ENCODE peak calls at places on chromosomes 16 and 17, in ten cellular contexts. One of them, this sample, is unnamed.

GRCh38 chr17:82917656-82918345 is 78.0 kb upstream of the ZNF750 start:
- DNase-seq in left lung: no peak
- DNase-seq in OCI-LY7: peak
- DNase-seq in nucleus accumbens: no peak
- DNase-seq in IMR-90: peak
- DNase-seq in GM03348: peak
- DNase-seq in left ventricle myocardium inferior: no peak
- DNase-seq in GM12878: no peak
- DNase-seq in effector memory CD4-positive, alpha-beta T cell: no peak
- DNase-seq in mucosa of descending colon: peak
- DNase-seq in this sample: peak

GRCh38 chr17:57940217-57940616 is 15.0 kb downstream of the CUEDC1 start:
- DNase-seq in left lung: no peak
- DNase-seq in GM12878: no peak
- DNase-seq in GM03348: no peak
- DNase-seq in left ventricle myocardium inferior: no peak
- DNase-seq in nucleus accumbens: peak
- DNase-seq in effector memory CD4-positive, alpha-beta T cell: no peak
- DNase-seq in mucosa of descending colon: no peak
- DNase-seq in IMR-90: no peak
- DNase-seq in OCI-LY7: no peak
- DNase-seq in this sample: no peak

GRCh38 chr16:55454861-55455260 is 24.1 kb upstream of the MMP2 start:
- DNase-seq in GM03348: no peak
- DNase-seq in GM12878: no peak
- DNase-seq in left lung: no peak
- DNase-seq in mucosa of descending colon: no peak
- DNase-seq in effector memory CD4-positive, alpha-beta T cell: no peak
- DNase-seq in left ventricle myocardium inferior: no peak
- DNase-seq in OCI-LY7: no peak
- DNase-seq in IMR-90: no peak
- DNase-seq in nucleus accumbens: no peak
- DNase-seq in this sample: no peak

GRCh38 chr17:40605301-40605700 is 40.0 kb upstream of the CCR7 start:
- DNase-seq in left lung: no peak
- DNase-seq in nucleus accumbens: no peak
- DNase-seq in GM12878: no peak
- DNase-seq in IMR-90: no peak
- DNase-seq in effector memory CD4-positive, alpha-beta T cell: no peak
- DNase-seq in left ventricle myocardium inferior: no peak
- DNase-seq in OCI-LY7: no peak
- DNase-seq in mucosa of descending colon: no peak
- DNase-seq in GM03348: no peak
- DNase-seq in this sample: no peak

GRCh38 chr17:77131919-77132318 is 8.8 kb upstream of the SEC14L1 start:
- DNase-seq in effector memory CD4-positive, alpha-beta T cell: no peak
- DNase-seq in left lung: no peak
- DNase-seq in GM03348: no peak
- DNase-seq in left ventricle myocardium inferior: no peak
- DNase-seq in GM12878: no peak
- DNase-seq in nucleus accumbens: no peak
- DNase-seq in IMR-90: peak
- DNase-seq in OCI-LY7: no peak
- DNase-seq in mucosa of descending colon: no peak
- DNase-seq in this sample: no peak

GRCh38 chr16:17342031-17342430 is 128.7 kb downstream of the XYLT1 start:
- DNase-seq in mucosa of descending colon: no peak
- DNase-seq in IMR-90: no peak
- DNase-seq in nucleus accumbens: no peak
- DNase-seq in effector memory CD4-positive, alpha-beta T cell: no peak
- DNase-seq in GM12878: no peak
- DNase-seq in GM03348: no peak
- DNase-seq in left ventricle myocardium inferior: no peak
- DNase-seq in left lung: no peak
- DNase-seq in OCI-LY7: no peak
- DNase-seq in this sample: peak

GRCh38 chr17:4514779-4515178 is 16.1 kb downstream of the SPNS2 start:
- DNase-seq in nucleus accumbens: no peak
- DNase-seq in IMR-90: no peak
- DNase-seq in mucosa of descending colon: no peak
- DNase-seq in left ventricle myocardium inferior: no peak
- DNase-seq in GM03348: no peak
- DNase-seq in effector memory CD4-positive, alpha-beta T cell: no peak
- DNase-seq in GM12878: no peak
- DNase-seq in OCI-LY7: no peak
- DNase-seq in left lung: peak
- DNase-seq in this sample: no peak

GRCh38 chr16:86994651-86995171 is 322.5 kb downstream of the C16orf95 start:
- DNase-seq in IMR-90: peak
- DNase-seq in nucleus accumbens: no peak
- DNase-seq in left ventricle myocardium inferior: peak
- DNase-seq in left lung: no peak
- DNase-seq in GM12878: no peak
- DNase-seq in effector memory CD4-positive, alpha-beta T cell: no peak
- DNase-seq in GM03348: peak
- DNase-seq in mucosa of descending colon: no peak
- DNase-seq in OCI-LY7: no peak
- DNase-seq in this sample: peak

GRCh38 chr16:82750078-82750477 is 123.3 kb downstream of the CDH13 start:
- DNase-seq in GM12878: no peak
- DNase-seq in left lung: no peak
- DNase-seq in OCI-LY7: no peak
- DNase-seq in GM03348: no peak
- DNase-seq in mucosa of descending colon: no peak
- DNase-seq in effector memory CD4-positive, alpha-beta T cell: no peak
- DNase-seq in nucleus accumbens: no peak
- DNase-seq in IMR-90: peak
- DNase-seq in left ventricle myocardium inferior: no peak
- DNase-seq in this sample: no peak

GRCh38 chr17:20045476-20045875 is 36.3 kb downstream of the SPECC1 start:
- DNase-seq in mucosa of descending colon: no peak
- DNase-seq in IMR-90: no peak
- DNase-seq in effector memory CD4-positive, alpha-beta T cell: no peak
- DNase-seq in OCI-LY7: no peak
- DNase-seq in nucleus accumbens: no peak
- DNase-seq in GM12878: no peak
- DNase-seq in GM03348: no peak
- DNase-seq in left lung: no peak
- DNase-seq in left ventricle myocardium inferior: no peak
- DNase-seq in this sample: no peak

GRCh38 chr17:19000531-19001011 is 4.0 kb downstream of the FAM83G start:
- DNase-seq in left lung: no peak
- DNase-seq in left ventricle myocardium inferior: no peak
- DNase-seq in effector memory CD4-positive, alpha-beta T cell: no peak
- DNase-seq in mucosa of descending colon: peak
- DNase-seq in GM03348: peak
- DNase-seq in IMR-90: peak
- DNase-seq in GM12878: no peak
- DNase-seq in OCI-LY7: no peak
- DNase-seq in nucleus accumbens: no peak
- DNase-seq in this sample: no peak

GRCh38 chr16:588639-588888 is 1.3 kb upstream of the RAB40C start:
- DNase-seq in OCI-LY7: peak
- DNase-seq in effector memory CD4-positive, alpha-beta T cell: peak
- DNase-seq in mucosa of descending colon: peak
- DNase-seq in left ventricle myocardium inferior: no peak
- DNase-seq in left lung: no peak
- DNase-seq in nucleus accumbens: no peak
- DNase-seq in GM03348: no peak
- DNase-seq in GM12878: no peak
- DNase-seq in IMR-90: peak
- DNase-seq in this sample: no peak

GRCh38 chr16:17724242-17724898 is 253.6 kb upstream of the XYLT1 start:
- DNase-seq in mucosa of descending colon: no peak
- DNase-seq in GM12878: no peak
- DNase-seq in left lung: no peak
- DNase-seq in GM03348: no peak
- DNase-seq in left ventricle myocardium inferior: no peak
- DNase-seq in nucleus accumbens: no peak
- DNase-seq in IMR-90: peak
- DNase-seq in effector memory CD4-positive, alpha-beta T cell: no peak
- DNase-seq in OCI-LY7: no peak
- DNase-seq in this sample: no peak

GRCh38 chr17:33106525-33107162 is 115.0 kb downstream of the SPACA3 start:
- DNase-seq in effector memory CD4-positive, alpha-beta T cell: no peak
- DNase-seq in GM12878: no peak
- DNase-seq in left lung: no peak
- DNase-seq in mucosa of descending colon: no peak
- DNase-seq in IMR-90: no peak
- DNase-seq in left ventricle myocardium inferior: no peak
- DNase-seq in GM03348: peak
- DNase-seq in nucleus accumbens: no peak
- DNase-seq in OCI-LY7: no peak
- DNase-seq in this sample: no peak

GRCh38 chr17:43020789-43021738 is 1.1 kb downstream of the VAT1 start:
- DNase-seq in IMR-90: peak
- DNase-seq in effector memory CD4-positive, alpha-beta T cell: no peak
- DNase-seq in nucleus accumbens: peak
- DNase-seq in left lung: peak
- DNase-seq in mucosa of descending colon: peak
- DNase-seq in GM03348: peak
- DNase-seq in GM12878: no peak
- DNase-seq in OCI-LY7: peak
- DNase-seq in left ventricle myocardium inferior: peak
- DNase-seq in this sample: peak

GRCh38 chr17:77445908-77446535 is 305.3 kb downstream of the SEC14L1 start:
- DNase-seq in effector memory CD4-positive, alpha-beta T cell: peak
- DNase-seq in left ventricle myocardium inferior: no peak
- DNase-seq in IMR-90: peak
- DNase-seq in GM03348: no peak
- DNase-seq in nucleus accumbens: no peak
- DNase-seq in GM12878: no peak
- DNase-seq in OCI-LY7: peak
- DNase-seq in left lung: peak
- DNase-seq in mucosa of descending colon: peak
- DNase-seq in this sample: peak

GRCh38 chr17:30543456-30543855 is 66.2 kb downstream of the GOSR1 start:
- DNase-seq in left lung: no peak
- DNase-seq in nucleus accumbens: no peak
- DNase-seq in left ventricle myocardium inferior: no peak
- DNase-seq in GM03348: no peak
- DNase-seq in OCI-LY7: no peak
- DNase-seq in IMR-90: no peak
- DNase-seq in mucosa of descending colon: no peak
- DNase-seq in effector memory CD4-positive, alpha-beta T cell: no peak
- DNase-seq in GM12878: no peak
- DNase-seq in this sample: no peak

This sample was measured in MV-4-11.